ENCODE peak calls at places on chromosome 1, in five cellular contexts. Z is neuronal stem cell, X is trophoblast cell, D is mesenchymal stem cell, S is mesendoderm. Q is an unnamed sample.

GRCh38 chr1:161725888-161726630 is 4.7 kb downstream of the FCRLB start:
- DNase-seq in Z (peak; percentile 41), X (peak; percentile 80), D (peak; percentile 83), S (peak; percentile 85), Q (peak; percentile 38)

GRCh38 chr1:117664314-117664713 is 58.5 kb downstream of the TENT5C start:
- DNase-seq in Z (no peak), X (peak; percentile 46), D (no peak), S (no peak), Q (no peak)

GRCh38 chr1:54156986-54157385 is 4.2 kb upstream of the CDCP2 start:
- DNase-seq in Z (no peak), X (no peak), D (no peak), S (no peak), Q (no peak)

GRCh38 chr1:93347319-93347899 is 1.7 kb downstream of the DR1 start:
- DNase-seq in Z (no peak), X (no peak), D (no peak), S (no peak), Q (no peak)

GRCh38 chr1:91866425-91866824 is 19.5 kb downstream of the TGFBR3 start:
- DNase-seq in Z (no peak), X (peak; percentile 47), D (no peak), S (no peak), Q (no peak)

GRCh38 chr1:15195420-15196052 is 42.0 kb downstream of the TMEM51 start:
- DNase-seq in Z (no peak), X (peak; percentile 57), D (no peak), S (no peak), Q (no peak)

GRCh38 chr1:243738020-243738419 is 112.0 kb downstream of the AKT3 start:
- DNase-seq in Z (no peak), X (no peak), D (no peak), S (no peak), Q (no peak)

GRCh38 chr1:42333662-42334239 is 1.3 kb downstream of the FOXJ3 start:
- DNase-seq in Z (no peak), X (peak; percentile 38), D (peak; percentile 26), S (no peak), Q (peak; percentile 20)

GRCh38 chr1:224703702-224704408 is 87.7 kb downstream of the CNIH3 start:
- DNase-seq in Z (no peak), X (no peak), D (no peak), S (no peak), Q (no peak)

GRCh38 chr1:117150316-117150715 is 28.8 kb upstream of the TRIM45 start:
- DNase-seq in Z (no peak), X (no peak), D (no peak), S (no peak), Q (peak; percentile 60)

GRCh38 chr1:175152006-175152652 is 40.4 kb downstream of the KIAA0040 start:
- DNase-seq in Z (peak; percentile 67), X (peak; percentile 71), D (peak; percentile 43), S (peak; percentile 64), Q (peak; percentile 22)

GRCh38 chr1:13820456-13820855 is 120.5 kb downstream of the PRDM2 start:
- DNase-seq in Z (no peak), X (no peak), D (no peak), S (no peak), Q (no peak)

GRCh38 chr1:12127206-12127810 is 39.5 kb upstream of the TNFRSF1B start:
- DNase-seq in Z (no peak), X (no peak), D (no peak), S (no peak), Q (no peak)

GRCh38 chr1:235063068-235063765 is 65.4 kb downstream of the TOMM20 start:
- DNase-seq in Z (no peak), X (no peak), D (no peak), S (no peak), Q (no peak)

GRCh38 chr1:244297087-244297486 is 154.6 kb downstream of the ADSS2 start:
- DNase-seq in Z (no peak), X (no peak), D (no peak), S (no peak), Q (no peak)

GRCh38 chr1:2021550-2021949 is 2.4 kb downstream of the GABRD start:
- DNase-seq in Z (no peak), X (no peak), D (no peak), S (no peak), Q (no peak)

GRCh38 chr1:172905452-172905851 is 145.3 kb downstream of the TNFSF18 start:
- DNase-seq in Z (no peak), X (no peak), D (peak; percentile 35), S (no peak), Q (peak; percentile 73)

GRCh38 chr1:53299233-53299632 is 28.6 kb downstream of the LRP8 start:
- DNase-seq in Z (no peak), X (no peak), D (no peak), S (no peak), Q (no peak)

GRCh38 chr1:246681822-246682221 is 42.4 kb upstream of the SCCPDH start:
- DNase-seq in Z (no peak), X (no peak), D (peak; percentile 57), S (no peak), Q (no peak)

GRCh38 chr1:36284517-36284916 is 21.7 kb upstream of the SH3D21 start:
- DNase-seq in Z (no peak), X (no peak), D (no peak), S (no peak), Q (no peak)

GRCh38 chr1:160419150-160419837 is 18.9 kb downstream of the VANGL2 start:
- DNase-seq in Z (no peak), X (no peak), D (no peak), S (no peak), Q (no peak)

GRCh38 chr1:2801535-2802291 is at the start of gene TTC34:
- DNase-seq in Z (peak; percentile 27), X (no peak), D (no peak), S (peak; percentile 30), Q (no peak)

GRCh38 chr1:2985121-2985561 is 36.1 kb upstream of the ACTRT2 start:
- DNase-seq in Z (peak; percentile 15), X (no peak), D (no peak), S (peak; percentile 4), Q (no peak)

GRCh38 chr1:81430955-81431646 is 369.6 kb upstream of the ADGRL2 start:
- DNase-seq in Z (no peak), X (no peak), D (peak; percentile 50), S (peak; percentile 31), Q (no peak)
- H2BK5ac ChIP-seq in Z (no peak overlapping the region), X (peak overlapping the region; percentile 74), D (no peak overlapping the region), S (no peak overlapping the region), Q (no peak overlapping the region)

GRCh38 chr1:198540580-198540979 is at the start of gene ATP6V1G3:
- DNase-seq in Z (no peak), X (peak; percentile 45), D (no peak), S (no peak), Q (no peak)
- H3K9ac ChIP-seq in Z (no peak within 1 kb of the TSS), X (no peak within 1 kb of the TSS), D (no peak within 1 kb of the TSS), S (no peak within 1 kb of the TSS), Q (no peak within 1 kb of the TSS)

GRCh38 chr1:228810385-228810784 is 75.1 kb downstream of the RHOU start:
- DNase-seq in Z (no peak), X (no peak), D (no peak), S (no peak), Q (no peak)
- H2BK5ac ChIP-seq in Z (no peak overlapping the region), X (peak overlapping the region; percentile 5), D (no peak overlapping the region), S (no peak overlapping the region), Q (no peak overlapping the region)

GRCh38 chr1:38783659-38784229 is 75.8 kb downstream of the RRAGC start:
- DNase-seq in Z (no peak), X (peak; percentile 7), D (no peak), S (no peak), Q (no peak)
- H3K9ac ChIP-seq in Z (no peak overlapping the region), X (no peak overlapping the region), D (no peak overlapping the region), S (no peak overlapping the region), Q (no peak overlapping the region)

GRCh38 chr1:156897078-156897825 is 3.7 kb downstream of the PEAR1 start:
- DNase-seq in Z (no peak), X (no peak), D (peak; percentile 86), S (no peak), Q (peak; percentile 67)
- H2BK5ac ChIP-seq in Z (peak overlapping the region; percentile 75), X (peak overlapping the region; percentile 94), D (peak overlapping the region; percentile 67), S (no peak overlapping the region), Q (peak overlapping the region; percentile 92)

GRCh38 chr1:202343652-202344349 is 2.1 kb upstream of the UBE2T start:
- DNase-seq in Z (peak; percentile 26), X (peak; percentile 74), D (peak; percentile 63), S (peak; percentile 45), Q (peak; percentile 48)
- H3K9ac ChIP-seq in Z (no peak overlapping the region), X (no peak overlapping the region), D (peak overlapping the region; percentile 70), S (no peak overlapping the region), Q (no peak overlapping the region)

DNA sequence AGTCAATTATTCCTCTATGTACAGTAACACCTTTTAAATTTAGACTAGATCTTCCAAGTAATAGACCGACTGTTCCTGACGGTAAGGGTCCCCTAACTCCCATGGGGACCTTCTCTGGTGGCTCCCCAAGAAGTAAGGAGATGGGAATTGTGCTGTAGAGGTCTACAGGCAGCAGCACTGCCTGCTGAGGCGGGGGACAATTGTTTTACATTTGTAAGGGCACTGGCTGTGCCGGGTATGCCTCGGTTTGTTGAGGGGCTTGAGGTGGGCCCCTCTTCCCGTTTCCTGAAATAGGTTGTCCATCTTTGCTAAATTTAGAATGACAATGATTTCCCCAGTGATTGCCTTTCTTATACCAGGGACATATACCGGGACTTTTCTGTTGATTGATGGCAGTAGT is 13.1 kb upstream of the L1TD1 start:
- DNase-seq in Z (no peak), X (no peak), D (no peak), S (no peak), Q (no peak)
- H2BK5ac ChIP-seq in Z (no peak overlapping the region), X (no peak overlapping the region), D (no peak overlapping the region), S (peak overlapping the region; percentile 69), Q (no peak overlapping the region)

GRCh38 chr1:209823143-209824041 is 4.4 kb upstream of the UTP25 start:
- DNase-seq in Z (peak; percentile 39), X (peak; percentile 78), D (peak; percentile 61), S (peak; percentile 41), Q (peak; percentile 78)
- H3K9ac ChIP-seq in Z (no peak overlapping the region), X (no peak overlapping the region), D (peak overlapping the region; percentile 77), S (no peak overlapping the region), Q (no peak overlapping the region)

GRCh38 chr1:6415979-6416656 is 3.6 kb downstream of the HES2 start:
- DNase-seq in Z (no peak), X (peak; percentile 71), D (no peak), S (no peak), Q (no peak)

GRCh38 chr1:6416906-6417305 is 2.8 kb downstream of the HES2 start:
- DNase-seq in Z (no peak), X (no peak), D (no peak), S (no peak), Q (no peak)

GRCh38 chr1:6412896-6413295 is 6.8 kb downstream of the HES2 start:
- DNase-seq in Z (no peak), X (peak; percentile 94), D (no peak), S (no peak), Q (no peak)

GRCh38 chr1:6414443-6414844 is 5.3 kb downstream of the HES2 start:
- DNase-seq in Z (no peak), X (peak; percentile 94), D (peak; percentile 65), S (peak; percentile 79), Q (peak; percentile 50)

DNA sequence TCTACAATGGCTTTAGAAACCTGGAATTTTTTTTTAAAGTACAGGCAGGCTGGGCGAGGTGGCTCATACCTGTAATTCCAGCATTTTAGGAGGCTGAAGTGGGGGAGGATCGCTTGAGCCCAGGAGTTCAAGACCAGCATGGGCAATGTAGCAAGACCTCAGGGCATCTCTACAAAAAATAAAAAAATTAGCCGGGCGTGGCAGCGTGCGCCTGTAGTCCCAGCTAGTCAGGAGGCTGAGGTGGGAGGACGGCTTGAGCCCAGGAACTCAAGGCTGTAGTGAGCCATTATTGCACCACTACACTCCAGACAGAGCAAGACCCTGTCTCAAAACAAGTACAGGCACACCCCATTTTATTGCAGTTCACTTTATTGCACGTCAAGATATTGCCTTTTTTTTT is 4.8 kb downstream of the HES2 start:
- DNase-seq in Z (no peak), X (peak; percentile 98), D (no peak), S (no peak), Q (no peak)
- H2BK5ac ChIP-seq in Z (no peak overlapping the region), X (peak overlapping the region; percentile 15), D (no peak overlapping the region), S (no peak overlapping the region), Q (no peak overlapping the region)